ENCODE peak calls at places on chromosomes 12 and 14, in four cellular contexts. One of them, this sample, is unnamed.

GRCh38 chr14:31968912-31969311 is 108.2 kb upstream of the ARHGAP5 start:
- DNase-seq in GM23248: peak
- DNase-seq in GM06990: no peak
- DNase-seq in ovary: no peak
- DNase-seq in this sample: peak

GRCh38 chr12:45644521-45644920 is 85.0 kb upstream of the ARID2 start:
- DNase-seq in GM06990: no peak
- DNase-seq in ovary: no peak
- DNase-seq in GM23248: peak
- DNase-seq in this sample: peak

GRCh38 chr14:104476437-104476836 is 103.1 kb upstream of the C14orf180 start:
- DNase-seq in GM23248: no peak
- DNase-seq in GM06990: no peak
- DNase-seq in ovary: no peak
- DNase-seq in this sample: no peak

GRCh38 chr12:51886021-51886710 is 1.7 kb upstream of the ANKRD33 start:
- DNase-seq in ovary: no peak
- DNase-seq in GM23248: peak
- DNase-seq in GM06990: no peak
- DNase-seq in this sample: peak

GRCh38 chr14:74856366-74856765 is 19.6 kb downstream of the PROX2 start:
- DNase-seq in GM06990: no peak
- DNase-seq in GM23248: no peak
- DNase-seq in ovary: no peak
- DNase-seq in this sample: no peak

GRCh38 chr12:57248934-57249742 is 1.8 kb downstream of the STAC3 start:
- DNase-seq in GM23248: no peak
- DNase-seq in GM06990: no peak
- DNase-seq in ovary: no peak
- DNase-seq in this sample: no peak

GRCh38 chr14:64614992-64615391 is 65.2 kb downstream of the PPP1R36 start:
- DNase-seq in ovary: no peak
- DNase-seq in GM06990: no peak
- DNase-seq in GM23248: no peak
- DNase-seq in this sample: no peak

GRCh38 chr14:44317433-44317746 is 189.7 kb downstream of the FSCB start:
- DNase-seq in GM06990: no peak
- DNase-seq in ovary: no peak
- DNase-seq in GM23248: no peak
- DNase-seq in this sample: no peak

GRCh38 chr12:55470088-55470830 is at the start of gene OR6C70:
- DNase-seq in ovary: no peak
- DNase-seq in GM23248: peak
- DNase-seq in GM06990: no peak
- DNase-seq in this sample: no peak

GRCh38 chr14:36662543-36663403 is 1.1 kb downstream of the PAX9 start:
- DNase-seq in GM23248: peak
- DNase-seq in GM06990: no peak
- DNase-seq in ovary: no peak
- DNase-seq in this sample: peak

GRCh38 chr12:99131761-99132199 is 486.7 kb downstream of the APAF1 start:
- DNase-seq in GM06990: peak
- DNase-seq in ovary: no peak
- DNase-seq in GM23248: peak
- DNase-seq in this sample: peak

GRCh38 chr12:41014643-41015020 is 173.5 kb upstream of the PDZRN4 start:
- DNase-seq in GM23248: peak
- DNase-seq in ovary: no peak
- DNase-seq in GM06990: no peak
- DNase-seq in this sample: peak

GRCh38 chr12:64723630-64724029 is 35.6 kb downstream of the GNS start:
- DNase-seq in ovary: no peak
- DNase-seq in GM23248: no peak
- DNase-seq in GM06990: no peak
- DNase-seq in this sample: no peak

GRCh38 chr12:79255326-79255725 is 390.8 kb downstream of the SYT1 start:
- DNase-seq in ovary: no peak
- DNase-seq in GM06990: no peak
- DNase-seq in GM23248: peak
- DNase-seq in this sample: peak

GRCh38 chr12:66288121-66288520 is 14.2 kb upstream of the HELB start:
- DNase-seq in ovary: no peak
- DNase-seq in GM06990: no peak
- DNase-seq in GM23248: no peak
- DNase-seq in this sample: no peak

GRCh38 chr14:68784298-68784910 is 8.5 kb downstream of the ZFP36L1 start:
- DNase-seq in GM06990: peak
- DNase-seq in ovary: peak
- DNase-seq in GM23248: peak
- DNase-seq in this sample: peak

GRCh38 chr12:87344699-87345098 is 684.5 kb downstream of the C12orf50 start:
- DNase-seq in ovary: no peak
- DNase-seq in GM06990: no peak
- DNase-seq in GM23248: peak
- DNase-seq in this sample: peak

GRCh38 chr12:47652491-47653234 is 53.2 kb downstream of the RPAP3 start:
- DNase-seq in ovary: no peak
- DNase-seq in GM06990: no peak
- DNase-seq in GM23248: peak
- DNase-seq in this sample: no peak

GRCh38 chr12:59839514-59839913 is 243.7 kb downstream of the SLC16A7 start:
- DNase-seq in GM23248: peak
- DNase-seq in GM06990: no peak
- DNase-seq in ovary: no peak
- DNase-seq in this sample: peak

GRCh38 chr12:57738661-57739237 is at the start of gene AGAP2:
- DNase-seq in GM23248: peak
- DNase-seq in GM06990: no peak
- DNase-seq in ovary: no peak
- DNase-seq in this sample: no peak

GRCh38 chr14:93998871-93999403 is 1.8 kb downstream of the CCDC197 start:
- DNase-seq in ovary: no peak
- DNase-seq in GM23248: no peak
- DNase-seq in GM06990: no peak
- DNase-seq in this sample: no peak

GRCh38 chr14:102049258-102050025 is 37.4 kb downstream of the HSP90AA1 start:
- DNase-seq in GM23248: no peak
- DNase-seq in ovary: no peak
- DNase-seq in GM06990: no peak
- DNase-seq in this sample: no peak

GRCh38 chr12:94795520-94795919 is 145.2 kb upstream of the TMCC3 start:
- DNase-seq in GM06990: no peak
- DNase-seq in GM23248: peak
- DNase-seq in ovary: peak
- DNase-seq in this sample: peak

GRCh38 chr12:103495158-103495782 is 498 bp downstream of the C12orf42 start:
- DNase-seq in GM06990: peak
- DNase-seq in GM23248: no peak
- DNase-seq in ovary: no peak
- DNase-seq in this sample: no peak

GRCh38 chr14:92368001-92368400 is 45.0 kb downstream of the SLC24A4 start:
- DNase-seq in GM23248: no peak
- DNase-seq in GM06990: no peak
- DNase-seq in ovary: no peak
- DNase-seq in this sample: no peak

GRCh38 chr12:128259556-128260070 is 7.4 kb upstream of the TMEM132C start:
- DNase-seq in ovary: peak
- DNase-seq in GM23248: peak
- DNase-seq in GM06990: no peak
- DNase-seq in this sample: peak

GRCh38 chr14:93528884-93529558 is 98.3 kb downstream of the UNC79 start:
- DNase-seq in GM06990: no peak
- DNase-seq in ovary: no peak
- DNase-seq in GM23248: no peak
- DNase-seq in this sample: no peak

GRCh38 chr12:122730215-122731014 is at the start of gene HCAR1:
- DNase-seq in GM06990: no peak
- DNase-seq in ovary: peak
- DNase-seq in GM23248: no peak
- DNase-seq in this sample: peak

GRCh38 chr12:709631-710030 is 42.7 kb upstream of the WNK1 start:
- DNase-seq in GM06990: no peak
- DNase-seq in GM23248: no peak
- DNase-seq in ovary: no peak
- DNase-seq in this sample: no peak
- H3K4me3 ChIP-seq in GM06990: no peak
- H3K4me3 ChIP-seq in GM23248: no peak
- H3K4me3 ChIP-seq in ovary: no peak
- H3K4me3 ChIP-seq in this sample: no peak

GRCh38 chr14:34701808-34702207 is 12.6 kb downstream of the CFL2 start:
- DNase-seq in ovary: no peak
- DNase-seq in GM06990: no peak
- DNase-seq in GM23248: no peak
- DNase-seq in this sample: no peak
- H3K4me3 ChIP-seq in ovary: no peak
- H3K4me3 ChIP-seq in GM06990: no peak
- H3K4me3 ChIP-seq in GM23248: no peak
- H3K4me3 ChIP-seq in this sample: no peak

DNA sequence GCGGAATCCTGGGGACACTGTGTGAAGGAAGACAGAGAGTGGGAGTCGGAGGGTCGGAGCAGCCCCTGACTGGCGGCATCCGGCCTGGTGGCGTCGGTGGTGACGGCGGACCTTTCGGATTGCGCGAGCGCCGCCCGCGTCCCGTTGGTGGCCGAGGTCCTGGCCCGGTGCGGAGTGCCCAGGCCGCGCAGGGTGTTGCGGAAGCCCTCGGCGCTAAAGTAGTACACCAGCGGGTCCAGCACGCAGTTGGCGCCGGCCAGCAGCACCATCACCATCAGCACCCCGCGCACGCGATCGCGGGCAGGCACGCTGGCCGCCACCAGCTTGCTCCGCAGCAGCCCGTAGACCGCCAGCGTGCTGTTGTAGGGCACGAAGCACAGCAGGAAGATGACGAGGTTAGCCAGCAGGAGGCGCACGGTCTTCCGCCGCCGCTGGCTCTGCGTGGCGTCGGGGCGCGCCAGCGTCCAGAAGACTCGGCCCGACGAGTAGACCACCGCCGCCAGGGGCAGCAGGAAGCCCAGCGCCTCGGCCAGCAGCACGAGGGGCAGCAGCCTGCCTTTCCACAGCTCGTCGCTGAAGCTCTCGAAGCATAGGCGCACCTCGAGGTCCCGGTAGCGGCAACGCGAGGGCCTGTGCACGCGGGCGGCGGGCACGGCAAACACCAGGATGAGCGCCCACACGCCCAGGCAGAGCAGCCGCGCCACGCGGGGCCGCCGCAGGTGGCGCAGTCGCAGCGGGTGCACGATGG is 13.1 kb upstream of the CHD4 start:
- DNase-seq in ovary: no peak
- DNase-seq in GM06990: peak
- DNase-seq in GM23248: peak
- DNase-seq in this sample: no peak
- H3K4me3 ChIP-seq in ovary: no peak
- H3K4me3 ChIP-seq in GM06990: peak
- H3K4me3 ChIP-seq in GM23248: peak
- H3K4me3 ChIP-seq in this sample: peak

GRCh38 chr12:27083861-27084271 is 1.5 kb upstream of the C12orf71 start:
- DNase-seq in GM23248: peak
- DNase-seq in ovary: no peak
- DNase-seq in GM06990: no peak
- DNase-seq in this sample: peak
- H3K4me3 ChIP-seq in GM23248: peak
- H3K4me3 ChIP-seq in ovary: no peak
- H3K4me3 ChIP-seq in GM06990: no peak
- H3K4me3 ChIP-seq in this sample: peak

This sample was measured in adipocyte.